ENCODE peak calls at places on chromosome 21, in nine cellular contexts. M, E, V, R, T, G, W, Y and K are unnamed samples.

GRCh38 chr21:44305691-44306090 is 5.8 kb downstream of the PFKL start:
- DNase-seq in M (no peak), E (no peak), V (no peak), R (no peak), T (no peak), G (no peak), W (no peak), Y (no peak), K (no peak)

GRCh38 chr21:17949395-17949794 is 130.2 kb upstream of the C21orf91 start:
- DNase-seq in M (no peak), E (no peak), V (no peak), R (no peak), T (no peak), G (no peak), W (no peak), Y (no peak), K (no peak)

GRCh38 chr21:42747746-42748351 is 94.4 kb downstream of the PDE9A start:
- DNase-seq in M (no peak), E (no peak), V (no peak), R (no peak), T (no peak), G (no peak), W (no peak), Y (no peak), K (no peak)

GRCh38 chr21:34900376-34900775 is 148.7 kb downstream of the RUNX1 start:
- DNase-seq in M (no peak), E (peak), V (no peak), R (no peak), T (no peak), G (no peak), W (no peak), Y (no peak), K (no peak)

GRCh38 chr21:37435120-37435519 is 68.5 kb downstream of the DYRK1A start:
- DNase-seq in M (no peak), E (peak), V (peak), R (no peak), T (peak), G (peak), W (peak), Y (no peak), K (no peak)

GRCh38 chr21:41064325-41064724 is 103.6 kb upstream of the BACE2 start:
- DNase-seq in M (no peak), E (no peak), V (peak), R (no peak), T (no peak), G (no peak), W (no peak), Y (no peak), K (no peak)

GRCh38 chr21:28769683-28770082 is 223.0 kb downstream of the LTN1 start:
- DNase-seq in M (no peak), E (peak), V (no peak), R (no peak), T (no peak), G (no peak), W (no peak), Y (no peak), K (no peak)

GRCh38 chr21:27695246-27695645 is 728.4 kb upstream of the ADAMTS5 start:
- DNase-seq in M (no peak), E (no peak), V (no peak), R (no peak), T (no peak), G (no peak), W (no peak), Y (no peak), K (no peak)

GRCh38 chr21:36773111-36773510 is 74.2 kb downstream of the SIM2 start:
- DNase-seq in M (no peak), E (peak), V (peak), R (peak), T (peak), G (no peak), W (no peak), Y (no peak), K (no peak)

GRCh38 chr21:31630062-31630711 is 29.3 kb upstream of the SOD1 start:
- DNase-seq in M (no peak), E (peak), V (peak), R (peak), T (peak), G (peak), W (peak), Y (no peak), K (peak)

GRCh38 chr21:28150778-28151177 is 841.9 kb downstream of the LTN1 start:
- DNase-seq in M (no peak), E (peak), V (no peak), R (no peak), T (no peak), G (no peak), W (no peak), Y (no peak), K (no peak)

GRCh38 chr21:35527358-35527757 is 478.3 kb upstream of the RUNX1 start:
- DNase-seq in M (no peak), E (no peak), V (no peak), R (no peak), T (no peak), G (no peak), W (no peak), Y (no peak), K (no peak)

GRCh38 chr21:25572895-25573310 is 34.4 kb downstream of the MRPL39 start:
- DNase-seq in M (no peak), E (peak), V (no peak), R (no peak), T (no peak), G (no peak), W (no peak), Y (peak), K (no peak)

GRCh38 chr21:25329227-25329626 is 278.1 kb downstream of the MRPL39 start:
- DNase-seq in M (no peak), E (peak), V (peak), R (no peak), T (no peak), G (peak), W (peak), Y (no peak), K (no peak)

GRCh38 chr21:14916676-14917141 is 148.1 kb downstream of the NRIP1 start:
- DNase-seq in M (no peak), E (no peak), V (peak), R (no peak), T (no peak), G (no peak), W (no peak), Y (no peak), K (no peak)

GRCh38 chr21:46637952-46638746 is 2.7 kb downstream of the PRMT2 start:
- DNase-seq in M (no peak), E (peak), V (no peak), R (no peak), T (no peak), G (no peak), W (no peak), Y (peak), K (no peak)

GRCh38 chr21:21714396-21714795 is 716.2 kb downstream of the NCAM2 start:
- DNase-seq in M (no peak), E (peak), V (peak), R (no peak), T (no peak), G (no peak), W (peak), Y (no peak), K (no peak)

GRCh38 chr21:43936186-43936967 is 71.4 kb downstream of the AGPAT3 start:
- DNase-seq in M (no peak), E (no peak), V (no peak), R (no peak), T (no peak), G (no peak), W (no peak), Y (no peak), K (no peak)

GRCh38 chr21:38942617-38943245 is 137.0 kb downstream of the ETS2 start:
- DNase-seq in M (no peak), E (no peak), V (no peak), R (no peak), T (no peak), G (no peak), W (no peak), Y (no peak), K (peak)

GRCh38 chr21:46000182-46000730 is 18.7 kb downstream of the COL6A1 start:
- DNase-seq in M (no peak), E (no peak), V (no peak), R (no peak), T (no peak), G (no peak), W (no peak), Y (no peak), K (peak)

GRCh38 chr21:16181024-16181423 is 451.2 kb downstream of the USP25 start:
- DNase-seq in M (no peak), E (no peak), V (peak), R (no peak), T (no peak), G (no peak), W (no peak), Y (no peak), K (no peak)

GRCh38 chr21:45280178-45280821 is 7.4 kb downstream of the POFUT2 start:
- DNase-seq in M (no peak), E (no peak), V (no peak), R (no peak), T (no peak), G (no peak), W (no peak), Y (no peak), K (peak)

GRCh38 chr21:33230518-33231324 is 983 bp downstream of the IFNAR2 start:
- DNase-seq in M (peak), E (peak), V (peak), R (peak), T (peak), G (peak), W (no peak), Y (no peak), K (no peak)

GRCh38 chr21:34668803-34669148 is at the start of gene CLIC6:
- DNase-seq in M (peak), E (peak), V (no peak), R (peak), T (peak), G (no peak), W (no peak), Y (no peak), K (no peak)

GRCh38 chr21:40472026-40472425 is 374.9 kb downstream of the DSCAM start:
- DNase-seq in M (no peak), E (no peak), V (no peak), R (no peak), T (no peak), G (no peak), W (no peak), Y (no peak), K (no peak)

GRCh38 chr21:32383812-32384211 is 9.0 kb downstream of the URB1 start:
- DNase-seq in M (no peak), E (peak), V (no peak), R (no peak), T (no peak), G (no peak), W (no peak), Y (no peak), K (no peak)

GRCh38 chr21:44986471-44987291 is 46.9 kb downstream of the SLX9 start:
- DNase-seq in M (no peak), E (no peak), V (no peak), R (no peak), T (peak), G (no peak), W (no peak), Y (no peak), K (no peak)

GRCh38 chr21:26194811-26195251 is 24.3 kb upstream of the APP start:
- DNase-seq in M (no peak), E (peak), V (no peak), R (no peak), T (no peak), G (no peak), W (no peak), Y (no peak), K (no peak)

GRCh38 chr21:26130249-26130896 is 40.2 kb downstream of the APP start:
- DNase-seq in M (no peak), E (peak), V (peak), R (no peak), T (no peak), G (no peak), W (no peak), Y (no peak), K (no peak)

GRCh38 chr21:44632067-44632466 is 5.1 kb upstream of the KRTAP10-10 start:
- DNase-seq in M (no peak), E (no peak), V (no peak), R (no peak), T (no peak), G (no peak), W (no peak), Y (no peak), K (no peak)

GRCh38 chr21:22201142-22201541 is 1202.9 kb downstream of the NCAM2 start:
- DNase-seq in M (no peak), E (no peak), V (peak), R (no peak), T (no peak), G (no peak), W (no peak), Y (no peak), K (no peak)

GRCh38 chr21:46308431-46308830 is 15.2 kb downstream of the C21orf58 start:
- DNase-seq in M (no peak), E (no peak), V (no peak), R (no peak), T (no peak), G (no peak), W (no peak), Y (no peak), K (no peak)

GRCh38 chr21:17159697-17160096 is 353.1 kb upstream of the CXADR start:
- DNase-seq in M (no peak), E (no peak), V (no peak), R (no peak), T (no peak), G (no peak), W (no peak), Y (no peak), K (no peak)

GRCh38 chr21:29114765-29115164 is 15.7 kb upstream of the MAP3K7CL start:
- DNase-seq in M (no peak), E (peak), V (no peak), R (no peak), T (no peak), G (peak), W (peak), Y (no peak), K (no peak)

GRCh38 chr21:45020629-45021427 is 53.6 kb upstream of the ADARB1 start:
- DNase-seq in M (no peak), E (no peak), V (no peak), R (no peak), T (no peak), G (no peak), W (no peak), Y (no peak), K (peak)

GRCh38 chr21:27681038-27681437 is 714.1 kb upstream of the ADAMTS5 start:
- DNase-seq in M (no peak), E (peak), V (no peak), R (no peak), T (no peak), G (no peak), W (no peak), Y (no peak), K (no peak)

GRCh38 chr21:44498965-44499560 is 40.9 kb downstream of the KRTAP10-1 start:
- DNase-seq in M (no peak), E (no peak), V (no peak), R (no peak), T (no peak), G (no peak), W (no peak), Y (no peak), K (no peak)

GRCh38 chr21:29748391-29749167 is 191.2 kb downstream of the GRIK1 start:
- DNase-seq in M (no peak), E (no peak), V (no peak), R (no peak), T (no peak), G (no peak), W (no peak), Y (no peak), K (no peak)

GRCh38 chr21:25970254-25970930 is 200.2 kb downstream of the APP start:
- DNase-seq in M (no peak), E (no peak), V (peak), R (no peak), T (peak), G (no peak), W (no peak), Y (no peak), K (no peak)

GRCh38 chr21:36756527-36756926 is 57.6 kb downstream of the SIM2 start:
- DNase-seq in M (no peak), E (peak), V (no peak), R (no peak), T (no peak), G (no peak), W (peak), Y (no peak), K (no peak)